ENCODE peak calls at places on chromosomes 6 and 20, in seven cellular contexts. L is AG08396; D is stimulated activated naive CD8-positive, alpha-beta T cell treated with anti-CD3 and anti-CD28 coated beads, Interleukin-15, Interleukin-2, amounts not matched to agents 100 U/mL and 50 U/mL, for 24 hours; Z is nephron progenitor cell; M is stimulated activated CD8-positive, alpha-beta memory T cell treated with anti-CD3 and anti-CD28 coated beads, Interleukin-12 subunit alpha, Interleukin-12 subunit beta, amount 100 ng/mL, for 4 hours; N is amniotic epithelial cell; Q is cardiac muscle cell. U is an unnamed sample.

GRCh38 chr6:13924949-13925881 is at the start of gene RNF182:
- DNase-seq in Z (no peak), D (no peak), M (no peak), L (peak; percentile 83), Q (no peak), N (no peak), U (peak; percentile 90)

GRCh38 chr20:23217023-23217422 is 130.9 kb upstream of the CD93 start:
- DNase-seq in N (no peak), Q (no peak), L (no peak), Z (no peak), M (no peak), D (no peak), U (no peak)

GRCh38 chr6:113147544-113147943 is 709.6 kb upstream of the MARCKS start:
- DNase-seq in L (no peak), D (no peak), Q (no peak), N (peak; percentile 77), Z (no peak), M (no peak), U (no peak)

GRCh38 chr6:112743343-112743742 is 396.2 kb downstream of the RFPL4B start:
- DNase-seq in D (no peak), L (no peak), N (no peak), Z (no peak), M (no peak), Q (no peak), U (no peak)

GRCh38 chr20:56995635-56996075 is 270.8 kb downstream of the BMP7 start:
- DNase-seq in M (no peak), D (peak; percentile 13), L (peak; percentile 23), Q (peak; percentile 50), N (no peak), Z (peak; percentile 75), U (no peak)

GRCh38 chr6:15946701-15947390 is 182.0 kb upstream of the MYLIP start:
- DNase-seq in N (no peak), D (no peak), Z (no peak), L (no peak), M (no peak), Q (no peak), U (no peak)

GRCh38 chr6:98921038-98921437 is 26.7 kb downstream of the FBXL4 start:
- DNase-seq in M (no peak), Z (no peak), N (no peak), D (no peak), Q (no peak), L (no peak), U (no peak)

GRCh38 chr6:56709650-56710049 is 67.0 kb upstream of the DST start:
- DNase-seq in M (no peak), N (no peak), D (no peak), L (no peak), Z (no peak), Q (no peak), U (no peak)

GRCh38 chr20:49497217-49497560 is 14.7 kb upstream of the KCNB1 start:
- DNase-seq in L (no peak), Q (no peak), M (no peak), Z (no peak), N (no peak), D (no peak), U (no peak)

U was measured in upper lobe of left lung.